ENCODE peak calls at places on chromosome 4, in four cellular contexts. One of them, this sample, is unnamed. For H3K4me1, the result is how much of the 10 kb centered on the place peaks cover.

GRCh38 chr4:123017636-123018390 is 95.4 kb upstream of the NUDT6 start:
- DNase-seq in tibial nerve: no peak
- DNase-seq in GM12878: no peak
- DNase-seq in esophagus muscularis mucosa: no peak
- DNase-seq in this sample: no peak

GRCh38 chr4:54228064-54228527 is 997 bp upstream of the PDGFRA start:
- DNase-seq in tibial nerve: peak
- DNase-seq in GM12878: no peak
- DNase-seq in esophagus muscularis mucosa: peak
- DNase-seq in this sample: peak

GRCh38 chr4:100162027-100162685 is 28.1 kb downstream of the DDIT4L start:
- DNase-seq in tibial nerve: no peak
- DNase-seq in GM12878: peak
- DNase-seq in esophagus muscularis mucosa: no peak
- DNase-seq in this sample: no peak

GRCh38 chr4:40238700-40239548 is 42.1 kb downstream of the RHOH start:
- DNase-seq in tibial nerve: no peak
- DNase-seq in GM12878: no peak
- DNase-seq in esophagus muscularis mucosa: no peak
- DNase-seq in this sample: no peak

GRCh38 chr4:66554844-66555243 is 884.6 kb upstream of the EPHA5 start:
- DNase-seq in tibial nerve: no peak
- DNase-seq in GM12878: no peak
- DNase-seq in esophagus muscularis mucosa: no peak
- DNase-seq in this sample: no peak

GRCh38 chr4:184384056-184384809 is 90.1 kb downstream of the IRF2 start:
- DNase-seq in tibial nerve: peak
- DNase-seq in GM12878: peak
- DNase-seq in esophagus muscularis mucosa: no peak
- DNase-seq in this sample: peak

GRCh38 chr4:120977435-120977997 is 55.0 kb upstream of the PRDM5 start:
- DNase-seq in tibial nerve: peak
- DNase-seq in GM12878: no peak
- DNase-seq in esophagus muscularis mucosa: no peak
- DNase-seq in this sample: no peak

GRCh38 chr4:173415092-173415491 is 16.2 kb upstream of the SCRG1 start:
- DNase-seq in tibial nerve: no peak
- DNase-seq in GM12878: no peak
- DNase-seq in esophagus muscularis mucosa: no peak
- DNase-seq in this sample: no peak

GRCh38 chr4:168221298-168221697 is 97.3 kb downstream of the DDX60 start:
- DNase-seq in tibial nerve: peak
- DNase-seq in GM12878: no peak
- DNase-seq in esophagus muscularis mucosa: no peak
- DNase-seq in this sample: no peak

GRCh38 chr4:103904126-103904525 is 184.3 kb upstream of the TACR3 start:
- DNase-seq in tibial nerve: no peak
- DNase-seq in GM12878: no peak
- DNase-seq in esophagus muscularis mucosa: no peak
- DNase-seq in this sample: no peak

GRCh38 chr4:121998024-121998423 is 46.2 kb upstream of the TRPC3 start:
- DNase-seq in tibial nerve: no peak
- DNase-seq in GM12878: no peak
- DNase-seq in esophagus muscularis mucosa: no peak
- DNase-seq in this sample: no peak

GRCh38 chr4:70530997-70531396 is 12.6 kb downstream of the AMTN start:
- DNase-seq in tibial nerve: no peak
- DNase-seq in GM12878: no peak
- DNase-seq in esophagus muscularis mucosa: no peak
- DNase-seq in this sample: no peak

GRCh38 chr4:176964116-176964691 is 171.5 kb upstream of the VEGFC start:
- DNase-seq in tibial nerve: no peak
- DNase-seq in GM12878: no peak
- DNase-seq in esophagus muscularis mucosa: no peak
- DNase-seq in this sample: no peak

GRCh38 chr4:144591401-144591800 is 54.6 kb upstream of the HHIP start:
- DNase-seq in tibial nerve: no peak
- DNase-seq in GM12878: no peak
- DNase-seq in esophagus muscularis mucosa: no peak
- DNase-seq in this sample: no peak

GRCh38 chr4:6088950-6089349 is 70.7 kb upstream of the C4orf50 start:
- DNase-seq in tibial nerve: no peak
- DNase-seq in GM12878: no peak
- DNase-seq in esophagus muscularis mucosa: no peak
- DNase-seq in this sample: peak

GRCh38 chr4:6085943-6086628 is 67.9 kb upstream of the C4orf50 start:
- DNase-seq in tibial nerve: no peak
- DNase-seq in GM12878: no peak
- DNase-seq in esophagus muscularis mucosa: no peak
- DNase-seq in this sample: peak

GRCh38 chr4:6085028-6085942 is 67.1 kb upstream of the C4orf50 start:
- DNase-seq in tibial nerve: no peak
- DNase-seq in GM12878: no peak
- DNase-seq in esophagus muscularis mucosa: no peak
- DNase-seq in this sample: peak

GRCh38 chr4:6090936-6091335 is 72.7 kb upstream of the C4orf50 start:
- DNase-seq in tibial nerve: no peak
- DNase-seq in GM12878: no peak
- DNase-seq in esophagus muscularis mucosa: no peak
- DNase-seq in this sample: no peak

GRCh38 chr4:6087669-6088068 is 69.4 kb upstream of the C4orf50 start:
- DNase-seq in tibial nerve: no peak
- DNase-seq in GM12878: no peak
- DNase-seq in esophagus muscularis mucosa: no peak
- DNase-seq in this sample: peak
- TF ChIP-seq EP300 in tibial nerve: no peak
- TF ChIP-seq EP300 in GM12878: no peak
- TF ChIP-seq EP300 in esophagus muscularis mucosa: no peak
- TF ChIP-seq EP300 in this sample: no peak

GRCh38 chr4:152107736-152108500 is 347.1 kb upstream of the GATB start:
- DNase-seq in tibial nerve: no peak
- DNase-seq in GM12878: no peak
- DNase-seq in esophagus muscularis mucosa: peak
- DNase-seq in this sample: no peak
- H3K4me1 ChIP-seq in tibial nerve: under half
- H3K4me1 ChIP-seq in GM12878: under half
- H3K4me1 ChIP-seq in esophagus muscularis mucosa: under half
- H3K4me1 ChIP-seq in this sample: under half

GRCh38 chr4:4689694-4690440 is 148.0 kb upstream of the STX18 start:
- DNase-seq in tibial nerve: no peak
- DNase-seq in GM12878: peak
- DNase-seq in esophagus muscularis mucosa: no peak
- DNase-seq in this sample: no peak
- TF ChIP-seq CTCF in tibial nerve: no peak
- TF ChIP-seq CTCF in GM12878: peak
- TF ChIP-seq CTCF in esophagus muscularis mucosa: no peak
- TF ChIP-seq CTCF in this sample: no peak

GRCh38 chr4:26859762-26860156 is 882 bp upstream of the STIM2 start:
- DNase-seq in tibial nerve: no peak
- DNase-seq in GM12878: no peak
- DNase-seq in esophagus muscularis mucosa: no peak
- DNase-seq in this sample: no peak

GRCh38 chr4:26861434-26862186 is 969 bp downstream of the STIM2 start:
- DNase-seq in tibial nerve: peak
- DNase-seq in GM12878: no peak
- DNase-seq in esophagus muscularis mucosa: no peak
- DNase-seq in this sample: peak

GRCh38 chr4:26860922-26861433 is 337 bp downstream of the STIM2 start:
- DNase-seq in tibial nerve: no peak
- DNase-seq in GM12878: no peak
- DNase-seq in esophagus muscularis mucosa: no peak
- DNase-seq in this sample: peak

GRCh38 chr4:26858947-26859401 is 1.7 kb upstream of the STIM2 start:
- DNase-seq in tibial nerve: no peak
- DNase-seq in GM12878: no peak
- DNase-seq in esophagus muscularis mucosa: no peak
- DNase-seq in this sample: no peak

GRCh38 chr4:26860157-26860921 is at the start of gene STIM2:
- DNase-seq in tibial nerve: peak
- DNase-seq in GM12878: peak
- DNase-seq in esophagus muscularis mucosa: peak
- DNase-seq in this sample: peak
- TF ChIP-seq EP300 in tibial nerve: peak
- TF ChIP-seq EP300 in GM12878: no peak
- TF ChIP-seq EP300 in esophagus muscularis mucosa: no peak
- TF ChIP-seq EP300 in this sample: no peak

DNA sequence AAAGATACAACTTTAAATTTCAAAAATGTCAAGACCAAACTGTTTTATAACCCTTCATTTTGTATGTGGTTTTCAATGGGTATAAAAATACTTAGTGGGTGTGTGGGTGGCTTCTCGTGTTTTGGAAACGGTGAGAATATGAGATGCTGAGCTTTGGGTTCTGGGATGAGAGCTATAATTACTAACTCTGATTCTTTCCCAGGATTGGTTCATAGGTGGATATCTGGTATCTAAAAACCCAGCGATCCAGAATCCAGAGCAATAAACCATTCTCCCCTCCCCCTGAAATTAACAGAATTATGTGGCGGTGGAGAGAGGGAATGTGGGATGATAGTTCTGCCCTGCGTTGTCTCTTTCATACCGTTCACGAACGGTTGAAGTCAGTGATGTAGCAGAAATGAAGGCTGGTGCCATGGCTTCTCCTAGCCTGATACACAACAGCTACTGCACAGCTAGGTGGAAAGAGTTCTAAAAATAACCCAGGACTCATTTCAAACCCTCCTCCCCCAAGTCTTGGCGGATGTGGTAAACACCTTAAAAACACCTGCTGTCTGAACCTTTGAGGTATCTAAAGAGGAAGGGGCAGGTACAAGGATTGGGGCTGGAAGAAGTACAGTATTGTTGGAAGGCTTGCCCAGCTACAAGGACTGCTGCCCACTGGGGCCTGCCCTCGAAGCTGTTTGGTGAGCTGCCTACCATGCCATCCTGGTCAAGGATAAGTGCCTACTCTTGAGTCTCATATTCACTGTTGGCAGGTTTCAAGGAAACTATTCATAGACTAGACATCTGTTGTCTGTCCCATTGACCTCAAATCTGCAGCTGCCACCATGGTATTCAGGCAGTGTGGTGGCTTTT is 44.5 kb downstream of the SEPTIN11 start:
- DNase-seq in tibial nerve: no peak
- DNase-seq in GM12878: peak
- DNase-seq in esophagus muscularis mucosa: no peak
- DNase-seq in this sample: no peak
- H3K4me1 ChIP-seq in tibial nerve: under half
- H3K4me1 ChIP-seq in GM12878: under half
- H3K4me1 ChIP-seq in esophagus muscularis mucosa: under half
- H3K4me1 ChIP-seq in this sample: under half

GRCh38 chr4:3464349-3464905 is 1.3 kb downstream of the DOK7 start:
- DNase-seq in tibial nerve: no peak
- DNase-seq in GM12878: no peak
- DNase-seq in esophagus muscularis mucosa: no peak
- DNase-seq in this sample: no peak

GRCh38 chr4:3467601-3468031 is 4.5 kb downstream of the DOK7 start:
- DNase-seq in tibial nerve: no peak
- DNase-seq in GM12878: no peak
- DNase-seq in esophagus muscularis mucosa: no peak
- DNase-seq in this sample: no peak

GRCh38 chr4:3466691-3467600 is 3.8 kb downstream of the DOK7 start:
- DNase-seq in tibial nerve: no peak
- DNase-seq in GM12878: no peak
- DNase-seq in esophagus muscularis mucosa: no peak
- DNase-seq in this sample: no peak

GRCh38 chr4:3464911-3465697 is 2.0 kb downstream of the DOK7 start:
- DNase-seq in tibial nerve: no peak
- DNase-seq in GM12878: no peak
- DNase-seq in esophagus muscularis mucosa: no peak
- DNase-seq in this sample: no peak

GRCh38 chr4:3465698-3466671 is 2.9 kb downstream of the DOK7 start:
- DNase-seq in tibial nerve: no peak
- DNase-seq in GM12878: no peak
- DNase-seq in esophagus muscularis mucosa: no peak
- DNase-seq in this sample: no peak
- TF ChIP-seq CTCF in tibial nerve: no peak
- TF ChIP-seq CTCF in GM12878: no peak
- TF ChIP-seq CTCF in esophagus muscularis mucosa: no peak
- TF ChIP-seq CTCF in this sample: no peak

DNA sequence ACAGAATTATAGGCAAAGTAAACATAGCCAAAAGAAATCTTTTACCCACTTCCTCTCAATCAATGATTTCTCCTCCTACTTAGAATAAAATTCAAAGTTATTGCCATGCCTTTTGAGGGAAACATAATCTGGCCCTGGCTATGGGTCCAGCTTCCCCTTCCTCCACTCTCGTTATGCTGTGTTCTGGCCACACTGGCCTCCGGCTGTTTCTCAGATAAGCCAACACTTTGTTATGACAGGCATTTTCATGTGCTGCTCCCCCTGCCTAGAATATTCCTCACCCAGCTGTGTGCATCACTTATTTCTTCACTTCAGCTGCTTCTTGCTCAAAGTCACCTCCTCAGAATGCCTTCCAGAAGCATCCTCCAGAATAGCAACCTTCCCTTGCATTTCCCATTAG is 386.6 kb upstream of the AADAT start:
- DNase-seq in tibial nerve: no peak
- DNase-seq in GM12878: no peak
- DNase-seq in esophagus muscularis mucosa: no peak
- DNase-seq in this sample: no peak
- TF ChIP-seq EP300 in tibial nerve: no peak
- TF ChIP-seq EP300 in GM12878: no peak
- TF ChIP-seq EP300 in esophagus muscularis mucosa: no peak
- TF ChIP-seq EP300 in this sample: no peak

GRCh38 chr4:158812133-158812532 is 43.3 kb downstream of the FNIP2 start:
- DNase-seq in tibial nerve: no peak
- DNase-seq in GM12878: no peak
- DNase-seq in esophagus muscularis mucosa: no peak
- DNase-seq in this sample: no peak
- H3K4me1 ChIP-seq in tibial nerve: under half
- H3K4me1 ChIP-seq in GM12878: under half
- H3K4me1 ChIP-seq in esophagus muscularis mucosa: half or more
- H3K4me1 ChIP-seq in this sample: half or more

GRCh38 chr4:125526420-125526819 is 211.7 kb downstream of the FAT4 start:
- DNase-seq in tibial nerve: no peak
- DNase-seq in GM12878: no peak
- DNase-seq in esophagus muscularis mucosa: no peak
- DNase-seq in this sample: no peak
- TF ChIP-seq CTCF in tibial nerve: no peak
- TF ChIP-seq CTCF in GM12878: no peak
- TF ChIP-seq CTCF in esophagus muscularis mucosa: no peak
- TF ChIP-seq CTCF in this sample: no peak